ENCODE peak calls at places on chromosomes 12 and 14, in four cellular contexts. One of them, this sample, is unnamed.

GRCh38 chr12:111428728-111429175 is 23.0 kb downstream of the SH2B3 start:
- DNase-seq in A549: no peak
- DNase-seq in glutamatergic neuron: no peak
- DNase-seq in endothelial cell: peak; percentile 55
- DNase-seq in this sample: no peak

GRCh38 chr14:26204362-26204953 is 393.4 kb downstream of the NOVA1 start:
- DNase-seq in A549: no peak
- DNase-seq in glutamatergic neuron: no peak
- DNase-seq in endothelial cell: peak; percentile 30
- DNase-seq in this sample: no peak

GRCh38 chr12:106541201-106541600 is 41.6 kb upstream of the RFX4 start:
- DNase-seq in A549: no peak
- DNase-seq in glutamatergic neuron: no peak
- DNase-seq in endothelial cell: no peak
- DNase-seq in this sample: no peak

GRCh38 chr14:106738075-106738474 is 1211.7 kb downstream of the TMEM121 start:
- DNase-seq in A549: no peak
- DNase-seq in glutamatergic neuron: no peak
- DNase-seq in endothelial cell: no peak
- DNase-seq in this sample: no peak

GRCh38 chr12:126772171-126772864 is 1494.7 kb upstream of the TMEM132C start:
- DNase-seq in A549: peak; percentile 66
- DNase-seq in glutamatergic neuron: no peak
- DNase-seq in endothelial cell: no peak
- DNase-seq in this sample: no peak

GRCh38 chr12:22299294-22299912 is 35.1 kb downstream of the ST8SIA1 start:
- DNase-seq in A549: peak; percentile 46
- DNase-seq in glutamatergic neuron: no peak
- DNase-seq in endothelial cell: no peak
- DNase-seq in this sample: no peak

GRCh38 chr14:102280376-102280962 is 24.5 kb downstream of the MOK start:
- DNase-seq in A549: peak; percentile 77
- DNase-seq in glutamatergic neuron: no peak
- DNase-seq in endothelial cell: no peak
- DNase-seq in this sample: no peak

GRCh38 chr14:89014570-89014847 is 190.1 kb downstream of the TTC8 start:
- DNase-seq in A549: no peak
- DNase-seq in glutamatergic neuron: no peak
- DNase-seq in endothelial cell: no peak
- DNase-seq in this sample: no peak

GRCh38 chr12:109386079-109386473 is 38.4 kb downstream of the MYO1H start:
- DNase-seq in A549: no peak
- DNase-seq in glutamatergic neuron: no peak
- DNase-seq in endothelial cell: no peak
- DNase-seq in this sample: no peak

GRCh38 chr12:34289431-34290190 is 267.3 kb downstream of the ALG10 start:
- DNase-seq in A549: no peak
- DNase-seq in glutamatergic neuron: no peak
- DNase-seq in endothelial cell: no peak
- DNase-seq in this sample: no peak

GRCh38 chr12:14619731-14620501 is 52.2 kb upstream of the PLBD1 start:
- DNase-seq in A549: no peak
- DNase-seq in glutamatergic neuron: no peak
- DNase-seq in endothelial cell: no peak
- DNase-seq in this sample: no peak

GRCh38 chr12:90253674-90254181 is 545.1 kb upstream of the ATP2B1 start:
- DNase-seq in A549: peak; percentile 25
- DNase-seq in glutamatergic neuron: peak; percentile 67
- DNase-seq in endothelial cell: no peak
- DNase-seq in this sample: peak; percentile 4

GRCh38 chr12:132400011-132400641 is 70.7 kb upstream of the GALNT9 start:
- DNase-seq in A549: no peak
- DNase-seq in glutamatergic neuron: peak; percentile 28
- DNase-seq in endothelial cell: no peak
- DNase-seq in this sample: peak; percentile 50

GRCh38 chr12:98351089-98351488 is 164.3 kb upstream of the TMPO start:
- DNase-seq in A549: no peak
- DNase-seq in glutamatergic neuron: no peak
- DNase-seq in endothelial cell: no peak
- DNase-seq in this sample: no peak
- TF ChIP-seq CTCF in A549: no peak
- TF ChIP-seq CTCF in glutamatergic neuron: no peak
- TF ChIP-seq CTCF in endothelial cell: no peak
- TF ChIP-seq CTCF in this sample: no peak

DNA sequence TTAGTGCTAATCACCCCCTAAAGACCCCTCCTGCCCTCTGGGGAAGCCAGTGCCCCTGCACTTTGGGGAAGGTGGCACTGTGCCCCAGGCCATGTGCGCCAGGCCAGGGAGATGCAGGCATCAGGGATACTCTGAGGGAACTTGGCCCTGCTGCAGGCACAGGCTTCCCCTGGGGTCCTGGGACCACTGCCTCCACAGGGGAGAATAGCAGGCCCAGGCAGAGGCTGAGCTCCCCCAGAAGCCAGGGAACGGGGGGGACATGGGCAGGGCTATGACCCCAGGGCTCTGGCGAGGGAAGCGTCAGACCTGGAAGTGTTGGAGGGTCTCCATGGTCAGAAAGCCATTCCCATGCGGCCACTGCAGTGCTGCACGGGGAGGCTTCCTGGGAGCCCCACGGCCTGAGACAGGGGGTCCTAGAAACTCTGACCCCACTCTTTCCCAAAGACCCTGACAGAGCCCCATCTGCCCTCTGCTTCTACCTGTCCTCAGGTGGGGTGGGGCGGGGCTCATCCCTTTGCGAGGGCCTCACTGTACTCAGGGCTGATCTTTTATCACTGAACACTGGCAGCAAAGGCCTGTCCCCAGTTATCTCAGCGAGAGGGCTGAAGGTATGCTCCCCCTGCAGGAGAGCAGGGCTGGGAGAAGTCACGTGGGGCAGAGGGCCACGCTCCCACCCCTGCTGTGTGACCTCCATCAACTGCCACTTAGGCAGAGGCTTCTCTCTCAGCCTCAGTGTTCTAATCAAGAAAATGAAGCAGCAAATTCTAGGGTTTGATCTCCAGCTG is 160.0 kb downstream of the CALM1 start:
- DNase-seq in A549: no peak
- DNase-seq in glutamatergic neuron: no peak
- DNase-seq in endothelial cell: no peak
- DNase-seq in this sample: no peak
- TF ChIP-seq CTCF in A549: no peak
- TF ChIP-seq CTCF in glutamatergic neuron: no peak
- TF ChIP-seq CTCF in endothelial cell: no peak
- TF ChIP-seq CTCF in this sample: no peak

GRCh38 chr14:96501383-96501745 is 818 bp upstream of the PAPOLA start:
- DNase-seq in A549: no peak
- DNase-seq in glutamatergic neuron: no peak
- DNase-seq in endothelial cell: peak; percentile 7
- DNase-seq in this sample: no peak
- TF ChIP-seq CTCF in A549: no peak
- TF ChIP-seq CTCF in glutamatergic neuron: no peak
- TF ChIP-seq CTCF in endothelial cell: no peak
- TF ChIP-seq CTCF in this sample: no peak

GRCh38 chr12:10194160-10194559 is 15.3 kb downstream of the TMEM52B start:
- DNase-seq in A549: no peak
- DNase-seq in glutamatergic neuron: no peak
- DNase-seq in endothelial cell: no peak
- DNase-seq in this sample: no peak

GRCh38 chr12:10196210-10196609 is 16.5 kb upstream of the GABARAPL1 start:
- DNase-seq in A549: no peak
- DNase-seq in glutamatergic neuron: no peak
- DNase-seq in endothelial cell: no peak
- DNase-seq in this sample: no peak

GRCh38 chr12:10189653-10190052 is 10.8 kb downstream of the TMEM52B start:
- DNase-seq in A549: no peak
- DNase-seq in glutamatergic neuron: peak; percentile 17
- DNase-seq in endothelial cell: no peak
- DNase-seq in this sample: no peak

GRCh38 chr12:10190558-10191388 is 11.9 kb downstream of the TMEM52B start:
- DNase-seq in A549: peak; percentile 78
- DNase-seq in glutamatergic neuron: peak; percentile 57
- DNase-seq in endothelial cell: peak; percentile 55
- DNase-seq in this sample: peak; percentile 35

GRCh38 chr12:10191865-10192264 is 13.0 kb downstream of the TMEM52B start:
- DNase-seq in A549: no peak
- DNase-seq in glutamatergic neuron: no peak
- DNase-seq in endothelial cell: no peak
- DNase-seq in this sample: no peak
- TF ChIP-seq CTCF in A549: no peak
- TF ChIP-seq CTCF in glutamatergic neuron: no peak
- TF ChIP-seq CTCF in endothelial cell: no peak
- TF ChIP-seq CTCF in this sample: no peak

DNA sequence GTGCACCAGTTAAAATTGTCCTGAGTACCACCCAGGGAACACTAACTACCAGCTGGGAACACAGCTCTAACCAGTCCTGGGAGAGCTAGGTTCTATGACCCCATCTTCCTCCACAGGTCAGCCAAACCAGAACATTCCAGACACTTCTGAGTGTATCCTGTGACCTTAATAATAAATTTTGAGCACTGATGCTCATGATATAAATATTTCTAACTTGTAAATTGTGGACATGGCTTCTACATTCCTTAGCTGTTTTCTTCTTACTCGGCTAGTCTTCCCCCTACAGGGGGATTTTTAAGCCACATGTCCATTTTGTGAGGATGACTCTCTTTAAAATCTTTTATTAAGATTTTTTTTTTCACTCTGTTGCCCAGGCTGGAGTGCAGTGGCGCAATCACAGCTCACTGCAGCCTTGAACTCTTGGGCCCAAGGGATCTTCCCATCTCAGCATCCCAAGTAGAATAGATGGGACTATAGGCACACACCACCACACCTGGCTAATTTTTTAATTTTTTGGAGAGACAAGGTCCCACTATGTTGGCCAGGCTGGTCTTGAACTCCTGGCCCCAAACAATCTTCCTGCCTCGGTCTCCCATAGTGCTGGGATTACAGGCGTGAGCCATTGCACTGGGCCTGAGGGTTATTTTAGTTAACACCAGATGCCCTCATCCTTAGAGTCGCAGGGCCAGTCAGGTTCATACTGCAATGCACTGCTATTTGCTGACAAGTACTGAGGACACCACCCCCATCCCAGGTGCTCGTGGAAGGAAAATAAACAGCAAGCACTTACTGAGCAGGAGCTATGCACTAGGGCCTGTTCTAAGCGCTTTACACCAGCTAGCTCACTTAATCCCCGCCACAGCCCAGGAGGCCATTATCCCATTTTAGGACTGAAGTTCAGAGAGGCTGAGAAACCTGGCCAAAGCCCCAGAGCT is 142.6 kb upstream of the NCOR2 start:
- DNase-seq in A549: no peak
- DNase-seq in glutamatergic neuron: no peak
- DNase-seq in endothelial cell: no peak
- DNase-seq in this sample: no peak
- TF ChIP-seq CTCF in A549: no peak
- TF ChIP-seq CTCF in glutamatergic neuron: no peak
- TF ChIP-seq CTCF in endothelial cell: no peak
- TF ChIP-seq CTCF in this sample: no peak

DNA sequence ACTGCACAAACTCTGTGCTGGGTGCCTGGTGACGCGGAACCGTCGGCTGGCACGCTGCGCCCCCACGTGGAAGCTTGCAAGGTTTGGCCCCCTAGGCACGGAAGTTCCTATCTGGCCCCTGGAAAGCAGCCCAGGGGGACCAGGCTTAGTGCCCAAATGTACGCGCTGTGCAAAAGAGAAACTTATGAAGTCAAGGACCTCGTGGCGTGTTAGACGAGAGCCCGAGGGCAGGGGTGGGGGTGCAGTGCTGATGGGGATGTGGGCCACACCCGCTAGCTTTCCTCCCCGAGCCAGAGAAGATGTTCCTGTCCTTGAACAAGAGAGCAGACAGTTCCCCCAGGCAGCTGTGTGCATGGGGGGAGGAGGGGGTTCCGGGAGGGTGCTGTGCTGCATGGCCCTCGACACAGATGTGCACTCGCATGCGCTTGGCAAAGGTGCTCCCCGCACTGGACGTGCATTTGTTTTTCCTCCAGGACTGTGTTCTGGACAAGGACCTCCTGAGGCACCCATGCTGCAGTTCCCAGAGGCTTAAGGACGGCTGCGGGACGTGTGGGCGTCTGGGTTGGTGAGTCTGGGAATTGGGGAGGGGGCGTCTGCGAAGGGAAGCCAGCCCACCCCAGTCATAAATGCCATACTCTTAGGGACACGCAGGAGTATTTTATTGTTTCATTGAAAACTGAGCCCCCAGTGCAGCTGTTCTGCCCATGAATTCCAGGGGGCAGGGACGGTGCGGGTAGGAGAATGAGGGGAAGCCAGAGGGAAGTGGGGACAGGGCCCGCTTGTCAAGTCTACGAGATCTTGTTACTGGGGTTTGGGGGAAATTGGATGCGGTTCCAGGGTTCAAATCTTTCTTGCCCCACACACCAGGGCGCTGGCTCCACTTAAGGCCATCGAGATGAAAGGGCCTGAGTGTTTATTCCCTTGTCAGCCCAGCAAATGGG is 80.0 kb downstream of the NTF3 start:
- DNase-seq in A549: peak; percentile 13
- DNase-seq in glutamatergic neuron: no peak
- DNase-seq in endothelial cell: peak; percentile 47
- DNase-seq in this sample: peak; percentile 58
- TF ChIP-seq CTCF in A549: peak; percentile 36
- TF ChIP-seq CTCF in glutamatergic neuron: no peak
- TF ChIP-seq CTCF in endothelial cell: peak; percentile 55
- TF ChIP-seq CTCF in this sample: peak; percentile 42

DNA sequence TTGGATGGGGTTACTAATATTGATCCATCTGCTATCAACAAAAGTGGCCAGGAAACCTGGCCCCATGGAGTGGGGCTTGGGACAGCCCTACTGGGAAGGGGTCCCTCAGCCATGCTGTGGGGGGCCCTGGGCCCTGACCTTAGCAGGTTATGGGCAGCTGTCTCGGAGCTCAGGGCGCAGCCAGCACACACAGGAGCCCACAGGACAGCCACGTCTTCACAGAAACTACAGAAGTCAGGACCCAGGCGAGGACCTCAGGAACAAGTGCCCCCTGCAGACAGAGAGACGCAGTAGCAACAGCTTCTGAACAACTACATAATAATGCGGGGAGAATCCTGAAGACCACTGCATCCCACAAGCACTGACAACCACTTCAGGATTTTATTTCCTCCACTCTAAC is 11.9 kb upstream of the FKBP11 start:
- DNase-seq in A549: peak; percentile 39
- DNase-seq in glutamatergic neuron: no peak
- DNase-seq in endothelial cell: peak; percentile 12
- DNase-seq in this sample: no peak
- TF ChIP-seq CTCF in A549: peak; percentile 8
- TF ChIP-seq CTCF in glutamatergic neuron: no peak
- TF ChIP-seq CTCF in endothelial cell: no peak
- TF ChIP-seq CTCF in this sample: no peak

DNA sequence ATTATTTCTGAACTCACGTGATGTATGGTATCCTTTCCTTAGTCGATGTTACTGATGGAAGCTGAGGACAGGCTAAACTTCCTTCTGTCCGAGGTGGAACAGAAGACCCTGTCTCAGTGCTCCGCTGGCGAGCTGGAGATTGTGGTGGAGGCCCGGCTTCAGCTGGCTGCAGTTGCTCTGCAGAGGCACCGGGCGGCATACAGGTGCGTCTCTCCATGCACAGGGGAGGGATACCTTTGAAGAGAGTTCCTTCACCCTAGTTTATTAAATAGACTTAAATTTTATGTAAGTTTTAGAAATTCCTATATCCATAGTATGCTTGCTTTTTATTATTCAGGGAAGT is 186.7 kb upstream of the NEDD1 start:
- DNase-seq in A549: peak; percentile 27
- DNase-seq in glutamatergic neuron: peak; percentile 22
- DNase-seq in endothelial cell: no peak
- DNase-seq in this sample: no peak
- TF ChIP-seq CTCF in A549: no peak
- TF ChIP-seq CTCF in glutamatergic neuron: no peak
- TF ChIP-seq CTCF in endothelial cell: no peak
- TF ChIP-seq CTCF in this sample: no peak

GRCh38 chr12:42364692-42365091 is 38.7 kb downstream of the PPHLN1 start:
- DNase-seq in A549: no peak
- DNase-seq in glutamatergic neuron: no peak
- DNase-seq in endothelial cell: no peak
- DNase-seq in this sample: peak; percentile 8
- TF ChIP-seq CTCF in A549: no peak
- TF ChIP-seq CTCF in glutamatergic neuron: no peak
- TF ChIP-seq CTCF in endothelial cell: no peak
- TF ChIP-seq CTCF in this sample: no peak